ENCODE peak calls at places on chromosomes 7 and 10, in four cellular contexts. O is pancreas, E is neuronal stem cell, F is right atrium auricular region. Y is an unnamed sample. For H3K36me3, the result is how much of the 10 kb centered on the place peaks cover.

GRCh38 chr7:94022550-94022949 is 18.4 kb upstream of the BET1 start:
- DNase-seq in F (no peak), E (no peak), O (no peak), Y (no peak)

GRCh38 chr7:124155400-124156022 is 122.6 kb upstream of the TMEM229A start:
- DNase-seq in F (no peak), O (no peak), E (peak), Y (peak)

GRCh38 chr7:134533288-134533771 is 6.0 kb downstream of the AKR1B10 start:
- DNase-seq in E (no peak), F (no peak), O (no peak), Y (no peak)

GRCh38 chr7:69749358-69749757 is 151.1 kb downstream of the AUTS2 start:
- DNase-seq in E (no peak), F (no peak), O (no peak), Y (no peak)

GRCh38 chr10:42961156-42961589 is 115.7 kb upstream of the RET start:
- DNase-seq in E (no peak), F (no peak), O (no peak), Y (no peak)

GRCh38 chr7:158695726-158696452 is 8.7 kb downstream of the NCAPG2 start:
- DNase-seq in E (no peak), F (peak), O (peak), Y (peak)

GRCh38 chr10:51960494-51960895 is 261.1 kb upstream of the CSTF2T start:
- DNase-seq in O (no peak), E (peak), F (no peak), Y (peak)

GRCh38 chr7:74263399-74264120 is 9.4 kb upstream of the RFC2 start:
- DNase-seq in F (no peak), E (no peak), O (no peak), Y (peak)

GRCh38 chr7:131605280-131605878 is 49.0 kb upstream of the PODXL start:
- DNase-seq in O (no peak), E (peak), F (no peak), Y (peak)

GRCh38 chr10:132192991-132193670 is 6.4 kb downstream of the DPYSL4 start:
- DNase-seq in F (no peak), O (no peak), E (no peak), Y (no peak)
- H3K4me3 ChIP-seq in F (no peak), O (no peak), E (no peak), Y (no peak)

GRCh38 chr10:15341502-15342128 is 29.5 kb downstream of the FAM171A1 start:
- DNase-seq in O (no peak), F (no peak), E (no peak), Y (no peak)
- H3K36me3 ChIP-seq in O (under half), F (under half), E (under half), Y (under half)

GRCh38 chr7:5586279-5586962 is 162.8 kb upstream of the TNRC18 start:
- DNase-seq in F (no peak), O (no peak), E (no peak), Y (peak)

GRCh38 chr7:5584821-5585220 is 161.2 kb upstream of the TNRC18 start:
- DNase-seq in E (no peak), F (no peak), O (no peak), Y (no peak)

GRCh38 chr7:5589819-5590595 is 166.4 kb upstream of the TNRC18 start:
- DNase-seq in F (no peak), E (no peak), O (no peak), Y (peak)

GRCh38 chr7:5584091-5584490 is 160.5 kb upstream of the TNRC18 start:
- DNase-seq in F (no peak), O (no peak), E (no peak), Y (peak)

GRCh38 chr7:5586963-5587348 is 163.3 kb upstream of the TNRC18 start:
- DNase-seq in E (no peak), O (no peak), F (no peak), Y (no peak)
- H3K4me3 ChIP-seq in E (no peak), O (no peak), F (no peak), Y (no peak)

GRCh38 chr7:22470981-22471380 is 29.0 kb downstream of the STEAP1B start:
- DNase-seq in E (no peak), F (no peak), O (no peak), Y (no peak)
- H3K36me3 ChIP-seq in E (under half), F (under half), O (under half), Y (under half)

GRCh38 chr7:152097330-152097729 is 71.9 kb downstream of the GALNT11 start:
- DNase-seq in E (no peak), O (no peak), F (no peak), Y (no peak)

GRCh38 chr7:152093717-152094116 is 68.2 kb downstream of the GALNT11 start:
- DNase-seq in E (no peak), F (no peak), O (no peak), Y (no peak)

GRCh38 chr7:152090739-152091138 is 65.3 kb downstream of the GALNT11 start:
- DNase-seq in E (no peak), O (no peak), F (no peak), Y (no peak)

GRCh38 chr7:152095771-152096170 is 70.3 kb downstream of the GALNT11 start:
- DNase-seq in O (no peak), F (no peak), E (no peak), Y (no peak)
- H3K4me3 ChIP-seq in O (no peak), F (no peak), E (no peak), Y (no peak)

GRCh38 chr7:23106801-23107713 is 1.5 kb downstream of the KLHL7 start:
- DNase-seq in F (no peak), O (no peak), E (no peak), Y (no peak)
- H3K36me3 ChIP-seq in F (under half), O (under half), E (under half), Y (under half)

GRCh38 chr10:132516771-132517725 is 20.5 kb upstream of the INPP5A start:
- DNase-seq in O (peak), F (peak), E (peak), Y (peak)
- H3K4me3 ChIP-seq in O (no peak), F (peak), E (peak), Y (peak)

GRCh38 chr10:12162927-12163326 is 32.8 kb downstream of the NUDT5 start:
- DNase-seq in O (no peak), E (no peak), F (no peak), Y (no peak)
- H3K36me3 ChIP-seq in O (under half), E (half or more), F (half or more), Y (under half)